ENCODE peak calls at places on chromosomes 5 and 9, in five cellular contexts. One of them, this sample, is unnamed.

GRCh38 chr9:81759680-81760215 is 70.4 kb upstream of the TLE1 start:
- DNase-seq in SHP77 treated with DMSO at 0.1 percent for 48 hours: no peak
- DNase-seq in mesenchymal stem cell: peak
- DNase-seq in hepatocyte: peak
- DNase-seq in activated CD4-positive, alpha-beta T cell treated with anti-CD3 and anti-CD28 coated beads, Interleukin-2, amount 50 U/mL, for 4 hours: no peak
- DNase-seq in this sample: no peak

GRCh38 chr5:178280631-178281030 is 48.0 kb upstream of the PHYKPL start:
- DNase-seq in SHP77 treated with DMSO at 0.1 percent for 48 hours: no peak
- DNase-seq in mesenchymal stem cell: no peak
- DNase-seq in hepatocyte: no peak
- DNase-seq in activated CD4-positive, alpha-beta T cell treated with anti-CD3 and anti-CD28 coated beads, Interleukin-2, amount 50 U/mL, for 4 hours: no peak
- DNase-seq in this sample: no peak

GRCh38 chr5:14421851-14422250 is 159.7 kb upstream of the OTULINL start:
- DNase-seq in SHP77 treated with DMSO at 0.1 percent for 48 hours: no peak
- DNase-seq in mesenchymal stem cell: no peak
- DNase-seq in hepatocyte: no peak
- DNase-seq in activated CD4-positive, alpha-beta T cell treated with anti-CD3 and anti-CD28 coated beads, Interleukin-2, amount 50 U/mL, for 4 hours: no peak
- DNase-seq in this sample: no peak

GRCh38 chr5:95900383-95900958 is 61.2 kb downstream of the ELL2 start:
- DNase-seq in SHP77 treated with DMSO at 0.1 percent for 48 hours: no peak
- DNase-seq in mesenchymal stem cell: peak
- DNase-seq in hepatocyte: peak
- DNase-seq in activated CD4-positive, alpha-beta T cell treated with anti-CD3 and anti-CD28 coated beads, Interleukin-2, amount 50 U/mL, for 4 hours: no peak
- DNase-seq in this sample: no peak

GRCh38 chr5:62317810-62318209 is 11.8 kb downstream of the KIF2A start:
- DNase-seq in SHP77 treated with DMSO at 0.1 percent for 48 hours: no peak
- DNase-seq in mesenchymal stem cell: no peak
- DNase-seq in hepatocyte: no peak
- DNase-seq in activated CD4-positive, alpha-beta T cell treated with anti-CD3 and anti-CD28 coated beads, Interleukin-2, amount 50 U/mL, for 4 hours: no peak
- DNase-seq in this sample: no peak

GRCh38 chr9:36995927-36996471 is 38.1 kb downstream of the PAX5 start:
- DNase-seq in SHP77 treated with DMSO at 0.1 percent for 48 hours: peak
- DNase-seq in mesenchymal stem cell: peak
- DNase-seq in hepatocyte: peak
- DNase-seq in activated CD4-positive, alpha-beta T cell treated with anti-CD3 and anti-CD28 coated beads, Interleukin-2, amount 50 U/mL, for 4 hours: peak
- DNase-seq in this sample: peak

GRCh38 chr9:113911850-113912249 is 35.7 kb downstream of the ZNF618 start:
- DNase-seq in SHP77 treated with DMSO at 0.1 percent for 48 hours: no peak
- DNase-seq in mesenchymal stem cell: no peak
- DNase-seq in hepatocyte: no peak
- DNase-seq in activated CD4-positive, alpha-beta T cell treated with anti-CD3 and anti-CD28 coated beads, Interleukin-2, amount 50 U/mL, for 4 hours: no peak
- DNase-seq in this sample: no peak

GRCh38 chr5:26192496-26192895 is 845.9 kb downstream of the CDH9 start:
- DNase-seq in SHP77 treated with DMSO at 0.1 percent for 48 hours: no peak
- DNase-seq in mesenchymal stem cell: peak
- DNase-seq in hepatocyte: no peak
- DNase-seq in activated CD4-positive, alpha-beta T cell treated with anti-CD3 and anti-CD28 coated beads, Interleukin-2, amount 50 U/mL, for 4 hours: no peak
- DNase-seq in this sample: no peak

GRCh38 chr5:35029333-35029732 is 18.4 kb downstream of the AGXT2 start:
- DNase-seq in SHP77 treated with DMSO at 0.1 percent for 48 hours: no peak
- DNase-seq in mesenchymal stem cell: peak
- DNase-seq in hepatocyte: no peak
- DNase-seq in activated CD4-positive, alpha-beta T cell treated with anti-CD3 and anti-CD28 coated beads, Interleukin-2, amount 50 U/mL, for 4 hours: no peak
- DNase-seq in this sample: no peak

GRCh38 chr5:40569549-40570270 is 110.0 kb upstream of the PTGER4 start:
- DNase-seq in SHP77 treated with DMSO at 0.1 percent for 48 hours: no peak
- DNase-seq in mesenchymal stem cell: no peak
- DNase-seq in hepatocyte: no peak
- DNase-seq in activated CD4-positive, alpha-beta T cell treated with anti-CD3 and anti-CD28 coated beads, Interleukin-2, amount 50 U/mL, for 4 hours: no peak
- DNase-seq in this sample: no peak

GRCh38 chr9:113664176-113664875 is 200.8 kb downstream of the RGS3 start:
- DNase-seq in SHP77 treated with DMSO at 0.1 percent for 48 hours: no peak
- DNase-seq in mesenchymal stem cell: no peak
- DNase-seq in hepatocyte: no peak
- DNase-seq in activated CD4-positive, alpha-beta T cell treated with anti-CD3 and anti-CD28 coated beads, Interleukin-2, amount 50 U/mL, for 4 hours: no peak
- DNase-seq in this sample: no peak

GRCh38 chr5:160175438-160176218 is 53.7 kb upstream of the FABP6 start:
- DNase-seq in SHP77 treated with DMSO at 0.1 percent for 48 hours: no peak
- DNase-seq in mesenchymal stem cell: no peak
- DNase-seq in hepatocyte: no peak
- DNase-seq in activated CD4-positive, alpha-beta T cell treated with anti-CD3 and anti-CD28 coated beads, Interleukin-2, amount 50 U/mL, for 4 hours: no peak
- DNase-seq in this sample: no peak

GRCh38 chr9:70868661-70869652 is 252.5 kb downstream of the TRPM3 start:
- DNase-seq in SHP77 treated with DMSO at 0.1 percent for 48 hours: no peak
- DNase-seq in mesenchymal stem cell: no peak
- DNase-seq in hepatocyte: peak
- DNase-seq in activated CD4-positive, alpha-beta T cell treated with anti-CD3 and anti-CD28 coated beads, Interleukin-2, amount 50 U/mL, for 4 hours: no peak
- DNase-seq in this sample: no peak

GRCh38 chr5:43400082-43400481 is 12.1 kb downstream of the CCL28 start:
- DNase-seq in SHP77 treated with DMSO at 0.1 percent for 48 hours: no peak
- DNase-seq in mesenchymal stem cell: peak
- DNase-seq in hepatocyte: no peak
- DNase-seq in activated CD4-positive, alpha-beta T cell treated with anti-CD3 and anti-CD28 coated beads, Interleukin-2, amount 50 U/mL, for 4 hours: no peak
- DNase-seq in this sample: no peak

GRCh38 chr5:160451281-160451680 is 29.6 kb downstream of the PTTG1 start:
- DNase-seq in SHP77 treated with DMSO at 0.1 percent for 48 hours: no peak
- DNase-seq in mesenchymal stem cell: no peak
- DNase-seq in hepatocyte: no peak
- DNase-seq in activated CD4-positive, alpha-beta T cell treated with anti-CD3 and anti-CD28 coated beads, Interleukin-2, amount 50 U/mL, for 4 hours: no peak
- DNase-seq in this sample: no peak

GRCh38 chr5:128881609-128882008 is 83.7 kb upstream of the SLC27A6 start:
- DNase-seq in SHP77 treated with DMSO at 0.1 percent for 48 hours: no peak
- DNase-seq in mesenchymal stem cell: peak
- DNase-seq in hepatocyte: peak
- DNase-seq in activated CD4-positive, alpha-beta T cell treated with anti-CD3 and anti-CD28 coated beads, Interleukin-2, amount 50 U/mL, for 4 hours: no peak
- DNase-seq in this sample: no peak

GRCh38 chr5:16160706-16161105 is 18.9 kb downstream of the MARCHF11 start:
- DNase-seq in SHP77 treated with DMSO at 0.1 percent for 48 hours: peak
- DNase-seq in mesenchymal stem cell: peak
- DNase-seq in hepatocyte: peak
- DNase-seq in activated CD4-positive, alpha-beta T cell treated with anti-CD3 and anti-CD28 coated beads, Interleukin-2, amount 50 U/mL, for 4 hours: no peak
- DNase-seq in this sample: no peak

GRCh38 chr9:127047971-127048370 is 74.5 kb downstream of the ANGPTL2 start:
- DNase-seq in SHP77 treated with DMSO at 0.1 percent for 48 hours: no peak
- DNase-seq in mesenchymal stem cell: no peak
- DNase-seq in hepatocyte: no peak
- DNase-seq in activated CD4-positive, alpha-beta T cell treated with anti-CD3 and anti-CD28 coated beads, Interleukin-2, amount 50 U/mL, for 4 hours: no peak
- DNase-seq in this sample: no peak

GRCh38 chr5:1999794-2000193 is 117.1 kb upstream of the IRX4 start:
- DNase-seq in SHP77 treated with DMSO at 0.1 percent for 48 hours: no peak
- DNase-seq in mesenchymal stem cell: no peak
- DNase-seq in hepatocyte: no peak
- DNase-seq in activated CD4-positive, alpha-beta T cell treated with anti-CD3 and anti-CD28 coated beads, Interleukin-2, amount 50 U/mL, for 4 hours: no peak
- DNase-seq in this sample: no peak